ENCODE peak calls at places on chromosomes 7 and 10, in ten cellular contexts. W is heart right ventricle; U is activated naive CD8-positive, alpha-beta T cell treated with anti-CD3 and anti-CD28 coated beads for 36 hours; I is fibroblast of lung; J is psoas muscle; B is Karpas-422; R is colonic mucosa; X is upper lobe of right lung; G is stimulated activated CD4-positive, alpha-beta T cell treated with anti-CD3 and anti-CD28 coated beads, Interleukin-1b, Interleukin-23, amount 100 ng/mL, for 24 hours; S is ELR. M is an unnamed sample.
A peak's percentile ranks its signal among the peaks of the same experiment; 100 is the strongest.

GRCh38 chr10:124001391-124002260 is 91.8 kb downstream of the CHST15 start:
- DNase-seq in J (no peak), G (no peak), U (no peak), X (peak; percentile 67), S (no peak), R (peak; percentile 14), B (no peak), I (no peak), W (no peak), M (no peak)

GRCh38 chr10:126350216-126350992 is 37.9 kb downstream of the ADAM12 start:
- DNase-seq in S (peak; percentile 96), J (no peak), I (peak; percentile 99), X (no peak), R (no peak), B (no peak), G (no peak), U (no peak), W (no peak), M (peak; percentile 84)

GRCh38 chr7:5598769-5599371 is 175.2 kb upstream of the TNRC18 start:
- DNase-seq in B (peak; percentile 58), X (no peak), I (peak; percentile 46), J (no peak), W (no peak), R (no peak), U (no peak), G (no peak), S (no peak), M (peak; percentile 63)

GRCh38 chr7:99380823-99381663 is 6.5 kb downstream of the ARPC1B start:
- DNase-seq in U (peak; percentile 90), G (peak; percentile 83), J (no peak), B (peak; percentile 59), R (peak; percentile 42), W (no peak), S (no peak), I (no peak), X (no peak), M (no peak)

GRCh38 chr7:92754756-92755581 is 81.4 kb downstream of the CDK6 start:
- DNase-seq in W (no peak), U (no peak), G (no peak), X (no peak), J (no peak), R (no peak), B (no peak), S (no peak), I (peak; percentile 46), M (no peak)

GRCh38 chr7:128115821-128116723 is 84.8 kb upstream of the LRRC4 start:
- DNase-seq in J (no peak), X (no peak), S (no peak), W (no peak), U (no peak), I (no peak), G (no peak), R (peak; percentile 12), B (no peak), M (no peak)

GRCh38 chr10:19133992-19134391 is 85.4 kb downstream of the MALRD1 start:
- DNase-seq in U (no peak), J (no peak), G (no peak), S (no peak), I (no peak), W (no peak), B (no peak), X (no peak), R (no peak), M (no peak)

GRCh38 chr7:70736715-70737460 is 395.1 kb upstream of the GALNT17 start:
- DNase-seq in S (peak; percentile 85), J (no peak), G (no peak), U (no peak), B (no peak), W (no peak), I (peak; percentile 92), R (peak; percentile 46), X (no peak), M (peak; percentile 49)

GRCh38 chr10:4596951-4597350 is 229.1 kb upstream of the AKR1E2 start:
- DNase-seq in X (no peak), J (no peak), R (no peak), U (no peak), B (no peak), I (peak; percentile 21), G (no peak), W (no peak), S (peak; percentile 1), M (no peak)

GRCh38 chr10:86053675-86054074 is 312.9 kb downstream of the GRID1 start:
- DNase-seq in X (no peak), G (no peak), J (no peak), W (no peak), U (no peak), S (no peak), I (no peak), B (no peak), R (no peak), M (no peak)